ENCODE peak calls at places on chromosome 2, in five cellular contexts. F is nephron progenitor cell, Q is IMR-90, Z is activated T-cell treated with anti-CD3 and anti-CD28 coated beads for 24 hours, W is epithelial cell of proximal tubule. S is an unnamed sample.
A peak's percentile ranks its signal among the peaks of the same experiment; 100 is the strongest.

GRCh38 chr2:226995625-226996041 is 159.8 kb downstream of the RHBDD1 start:
- DNase-seq in W (peak; percentile 35), Q (peak; percentile 77), Z (peak; percentile 23), F (no peak), S (no peak)

GRCh38 chr2:36785179-36785795 is 88.8 kb downstream of the VIT start:
- DNase-seq in Q (peak; percentile 57), F (peak; percentile 74), W (no peak), Z (peak; percentile 60), S (peak; percentile 80)

GRCh38 chr2:231221761-231222160 is 23.3 kb downstream of the ARMC9 start:
- DNase-seq in Z (no peak), W (no peak), Q (no peak), F (no peak), S (no peak)

GRCh38 chr2:100278986-100279385 is 43.3 kb downstream of the LONRF2 start:
- DNase-seq in Z (no peak), Q (no peak), F (no peak), W (no peak), S (no peak)

GRCh38 chr2:182015334-182016109 is 29.9 kb downstream of the PPP1R1C start:
- DNase-seq in F (no peak), Q (peak; percentile 25), Z (no peak), W (no peak), S (no peak)

GRCh38 chr2:181309576-181309975 is 147.6 kb upstream of the ITGA4 start:
- DNase-seq in Z (no peak), Q (no peak), W (no peak), F (no peak), S (no peak)

GRCh38 chr2:119821266-119821665 is 61.5 kb downstream of the PTPN4 start:
- DNase-seq in F (no peak), Z (no peak), Q (no peak), W (no peak), S (no peak)

GRCh38 chr2:12155308-12156061 is 409.1 kb downstream of the LPIN1 start:
- DNase-seq in W (no peak), F (no peak), Q (peak; percentile 93), Z (no peak), S (no peak)

GRCh38 chr2:161814008-161814660 is 189.9 kb downstream of the SLC4A10 start:
- DNase-seq in F (no peak), W (no peak), Q (no peak), Z (no peak), S (no peak)

GRCh38 chr2:14079576-14079975 is 552.9 kb upstream of the LRATD1 start:
- DNase-seq in W (no peak), Q (no peak), F (no peak), Z (no peak), S (no peak)

GRCh38 chr2:8196311-8196710 is 485.5 kb upstream of the ID2 start:
- DNase-seq in W (no peak), F (no peak), Z (no peak), Q (peak; percentile 49), S (no peak)

GRCh38 chr2:207143474-207144190 is 22.1 kb downstream of the KLF7 start:
- DNase-seq in F (peak; percentile 53), Q (no peak), W (no peak), Z (peak; percentile 44), S (peak; percentile 64)

GRCh38 chr2:65024149-65024829 is 31.9 kb upstream of the CEP68 start:
- DNase-seq in F (no peak), W (no peak), Q (peak; percentile 85), Z (no peak), S (no peak)

GRCh38 chr2:173397539-173397938 is 42.9 kb downstream of the CDCA7 start:
- DNase-seq in Z (no peak), W (no peak), Q (no peak), F (no peak), S (no peak)

GRCh38 chr2:42921162-42921550 is 128.8 kb upstream of the HAAO start:
- DNase-seq in F (no peak), Z (no peak), W (no peak), Q (no peak), S (no peak)

GRCh38 chr2:100748673-100749072 is 71.3 kb upstream of the NPAS2 start:
- DNase-seq in Q (no peak), Z (no peak), F (no peak), W (no peak), S (no peak)

GRCh38 chr2:48946444-48947048 is 191.0 kb upstream of the LHCGR start:
- DNase-seq in Z (no peak), W (peak; percentile 15), Q (peak; percentile 43), F (peak; percentile 29), S (no peak)

GRCh38 chr2:9690252-9690651 is 59.5 kb upstream of the YWHAQ start:
- DNase-seq in W (no peak), F (no peak), Q (peak; percentile 55), Z (no peak), S (no peak)

GRCh38 chr2:120238728-120239487 is 13.7 kb upstream of the RALB start:
- DNase-seq in Q (peak; percentile 83), Z (no peak), F (no peak), W (no peak), S (no peak)

S was measured in ecto neural progenitor cell.